ENCODE peak calls at places on chromosomes 13 and 19, in eight cellular contexts. One of them, this sample, is unnamed.

GRCh38 chr19:41993612-41994483 is at the start of gene ATP1A3:
- DNase-seq in RWPE1: peak
- DNase-seq in kidney epithelial cell: no peak
- DNase-seq in lower lobe of right lung: no peak
- DNase-seq in GM12865: peak
- DNase-seq in CD8-positive, alpha-beta T cell: peak
- DNase-seq in A549: peak
- DNase-seq in fibroblast of the aortic adventitia: peak
- DNase-seq in this sample: peak

GRCh38 chr13:36428083-36428482 is 4.2 kb upstream of the CCNA1 start:
- DNase-seq in GM12865: no peak
- DNase-seq in RWPE1: peak
- DNase-seq in fibroblast of the aortic adventitia: peak
- DNase-seq in kidney epithelial cell: peak
- DNase-seq in A549: peak
- DNase-seq in lower lobe of right lung: no peak
- DNase-seq in CD8-positive, alpha-beta T cell: no peak
- DNase-seq in this sample: no peak

GRCh38 chr19:43700368-43701015 is 15.4 kb upstream of the IRGC start:
- DNase-seq in GM12865: no peak
- DNase-seq in kidney epithelial cell: no peak
- DNase-seq in RWPE1: no peak
- DNase-seq in fibroblast of the aortic adventitia: peak
- DNase-seq in A549: no peak
- DNase-seq in lower lobe of right lung: peak
- DNase-seq in CD8-positive, alpha-beta T cell: no peak
- DNase-seq in this sample: no peak

GRCh38 chr19:44641460-44641859 is 2.2 kb upstream of the PVR start:
- DNase-seq in RWPE1: no peak
- DNase-seq in GM12865: no peak
- DNase-seq in fibroblast of the aortic adventitia: no peak
- DNase-seq in lower lobe of right lung: no peak
- DNase-seq in CD8-positive, alpha-beta T cell: no peak
- DNase-seq in A549: no peak
- DNase-seq in kidney epithelial cell: no peak
- DNase-seq in this sample: no peak

GRCh38 chr19:18644144-18645034 is 7.6 kb downstream of the KLHL26 start:
- DNase-seq in RWPE1: no peak
- DNase-seq in CD8-positive, alpha-beta T cell: no peak
- DNase-seq in GM12865: no peak
- DNase-seq in lower lobe of right lung: no peak
- DNase-seq in kidney epithelial cell: no peak
- DNase-seq in A549: no peak
- DNase-seq in fibroblast of the aortic adventitia: no peak
- DNase-seq in this sample: no peak

GRCh38 chr13:80276371-80277289 is 64.3 kb downstream of the SPRY2 start:
- DNase-seq in GM12865: peak
- DNase-seq in kidney epithelial cell: peak
- DNase-seq in RWPE1: no peak
- DNase-seq in fibroblast of the aortic adventitia: no peak
- DNase-seq in CD8-positive, alpha-beta T cell: no peak
- DNase-seq in lower lobe of right lung: no peak
- DNase-seq in A549: no peak
- DNase-seq in this sample: no peak

GRCh38 chr13:114135731-114136171 is 3.3 kb upstream of the RASA3 start:
- DNase-seq in kidney epithelial cell: no peak
- DNase-seq in lower lobe of right lung: no peak
- DNase-seq in RWPE1: no peak
- DNase-seq in GM12865: no peak
- DNase-seq in fibroblast of the aortic adventitia: no peak
- DNase-seq in CD8-positive, alpha-beta T cell: peak
- DNase-seq in A549: no peak
- DNase-seq in this sample: no peak

GRCh38 chr19:49451430-49452181 is at the start of gene PIH1D1:
- DNase-seq in A549: peak
- DNase-seq in kidney epithelial cell: peak
- DNase-seq in lower lobe of right lung: peak
- DNase-seq in GM12865: peak
- DNase-seq in RWPE1: peak
- DNase-seq in fibroblast of the aortic adventitia: peak
- DNase-seq in CD8-positive, alpha-beta T cell: peak
- DNase-seq in this sample: peak

GRCh38 chr13:95734124-95734523 is 57.2 kb downstream of the DNAJC3 start:
- DNase-seq in fibroblast of the aortic adventitia: no peak
- DNase-seq in RWPE1: no peak
- DNase-seq in GM12865: no peak
- DNase-seq in kidney epithelial cell: no peak
- DNase-seq in lower lobe of right lung: no peak
- DNase-seq in A549: no peak
- DNase-seq in CD8-positive, alpha-beta T cell: no peak
- DNase-seq in this sample: no peak

GRCh38 chr19:5321851-5322681 is 18.5 kb downstream of the PTPRS start:
- DNase-seq in lower lobe of right lung: no peak
- DNase-seq in GM12865: peak
- DNase-seq in fibroblast of the aortic adventitia: no peak
- DNase-seq in kidney epithelial cell: no peak
- DNase-seq in RWPE1: no peak
- DNase-seq in A549: no peak
- DNase-seq in CD8-positive, alpha-beta T cell: peak
- DNase-seq in this sample: peak

GRCh38 chr13:37656247-37656940 is 57.8 kb upstream of the POSTN start:
- DNase-seq in kidney epithelial cell: peak
- DNase-seq in GM12865: no peak
- DNase-seq in CD8-positive, alpha-beta T cell: no peak
- DNase-seq in fibroblast of the aortic adventitia: peak
- DNase-seq in A549: peak
- DNase-seq in lower lobe of right lung: no peak
- DNase-seq in RWPE1: peak
- DNase-seq in this sample: no peak

GRCh38 chr13:100301418-100301817 is 212.5 kb downstream of the PCCA start:
- DNase-seq in RWPE1: no peak
- DNase-seq in lower lobe of right lung: no peak
- DNase-seq in fibroblast of the aortic adventitia: no peak
- DNase-seq in A549: no peak
- DNase-seq in kidney epithelial cell: no peak
- DNase-seq in CD8-positive, alpha-beta T cell: no peak
- DNase-seq in GM12865: no peak
- DNase-seq in this sample: no peak

DNA sequence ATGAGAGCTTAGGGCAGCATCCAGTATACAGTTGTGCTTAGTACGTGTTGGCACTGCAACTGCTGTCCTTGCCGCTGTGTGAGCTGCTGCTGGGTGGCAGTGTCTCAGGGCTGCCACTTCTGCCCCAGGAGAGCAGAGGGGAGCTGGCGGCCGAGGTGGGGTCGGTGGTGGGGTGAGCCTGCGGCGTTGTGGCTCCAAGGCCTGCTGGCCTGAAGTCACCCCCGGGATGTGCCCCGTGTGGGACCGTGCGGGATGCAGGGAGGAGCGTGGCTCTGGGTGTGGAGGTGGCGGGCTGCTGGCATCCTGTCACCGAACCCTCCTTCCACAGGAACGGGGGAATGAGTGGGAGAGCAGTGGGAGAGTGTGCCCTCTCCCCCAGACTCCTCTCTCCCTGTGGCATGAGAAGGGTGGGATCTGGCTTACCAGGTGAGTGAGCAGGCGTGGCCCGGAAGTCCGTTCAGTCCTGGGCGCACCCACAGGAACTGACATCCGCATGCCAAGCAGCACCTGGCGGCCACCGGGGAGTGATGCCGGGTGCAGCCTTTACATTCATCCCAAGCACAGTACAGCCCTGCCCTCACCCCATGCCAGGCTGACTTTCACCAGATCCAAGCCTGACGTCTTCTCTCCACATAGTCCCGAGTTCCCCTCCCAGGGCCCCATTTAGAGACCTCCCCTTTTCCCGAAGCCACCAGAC is 26.5 kb downstream of the MCF2L start:
- DNase-seq in kidney epithelial cell: no peak
- DNase-seq in CD8-positive, alpha-beta T cell: no peak
- DNase-seq in A549: no peak
- DNase-seq in RWPE1: no peak
- DNase-seq in lower lobe of right lung: no peak
- DNase-seq in GM12865: no peak
- DNase-seq in fibroblast of the aortic adventitia: no peak
- DNase-seq in this sample: no peak
- TF ChIP-seq CTCF in kidney epithelial cell: no peak
- TF ChIP-seq CTCF in CD8-positive, alpha-beta T cell: no peak
- TF ChIP-seq CTCF in A549: no peak
- TF ChIP-seq CTCF in RWPE1: no peak
- TF ChIP-seq CTCF in lower lobe of right lung: no peak
- TF ChIP-seq CTCF in GM12865: no peak
- TF ChIP-seq CTCF in fibroblast of the aortic adventitia: no peak
- TF ChIP-seq CTCF in this sample: no peak

GRCh38 chr19:55812449-55812848 is 19.4 kb downstream of the NLRP11 start:
- DNase-seq in kidney epithelial cell: no peak
- DNase-seq in CD8-positive, alpha-beta T cell: no peak
- DNase-seq in GM12865: no peak
- DNase-seq in fibroblast of the aortic adventitia: no peak
- DNase-seq in A549: no peak
- DNase-seq in lower lobe of right lung: no peak
- DNase-seq in RWPE1: no peak
- DNase-seq in this sample: no peak

GRCh38 chr19:55811340-55811739 is 20.5 kb downstream of the NLRP11 start:
- DNase-seq in fibroblast of the aortic adventitia: no peak
- DNase-seq in kidney epithelial cell: no peak
- DNase-seq in RWPE1: no peak
- DNase-seq in lower lobe of right lung: no peak
- DNase-seq in A549: no peak
- DNase-seq in CD8-positive, alpha-beta T cell: no peak
- DNase-seq in GM12865: no peak
- DNase-seq in this sample: no peak

GRCh38 chr19:55813906-55814305 is 17.9 kb downstream of the NLRP11 start:
- DNase-seq in A549: no peak
- DNase-seq in RWPE1: no peak
- DNase-seq in lower lobe of right lung: no peak
- DNase-seq in kidney epithelial cell: no peak
- DNase-seq in GM12865: no peak
- DNase-seq in CD8-positive, alpha-beta T cell: no peak
- DNase-seq in fibroblast of the aortic adventitia: no peak
- DNase-seq in this sample: no peak

GRCh38 chr19:55809381-55810058 is 22.3 kb downstream of the NLRP11 start:
- DNase-seq in A549: peak
- DNase-seq in lower lobe of right lung: peak
- DNase-seq in RWPE1: no peak
- DNase-seq in fibroblast of the aortic adventitia: peak
- DNase-seq in CD8-positive, alpha-beta T cell: no peak
- DNase-seq in kidney epithelial cell: no peak
- DNase-seq in GM12865: peak
- DNase-seq in this sample: peak
- TF ChIP-seq CTCF in A549: peak
- TF ChIP-seq CTCF in lower lobe of right lung: peak
- TF ChIP-seq CTCF in RWPE1: no peak
- TF ChIP-seq CTCF in fibroblast of the aortic adventitia: no peak
- TF ChIP-seq CTCF in CD8-positive, alpha-beta T cell: peak
- TF ChIP-seq CTCF in kidney epithelial cell: peak
- TF ChIP-seq CTCF in GM12865: peak
- TF ChIP-seq CTCF in this sample: peak

GRCh38 chr13:111960152-111960772 is 106.7 kb upstream of the SOX1 start:
- DNase-seq in A549: no peak
- DNase-seq in fibroblast of the aortic adventitia: no peak
- DNase-seq in RWPE1: no peak
- DNase-seq in kidney epithelial cell: no peak
- DNase-seq in lower lobe of right lung: no peak
- DNase-seq in CD8-positive, alpha-beta T cell: no peak
- DNase-seq in GM12865: no peak
- DNase-seq in this sample: no peak

GRCh38 chr13:111957913-111958450 is 109.0 kb upstream of the SOX1 start:
- DNase-seq in fibroblast of the aortic adventitia: no peak
- DNase-seq in kidney epithelial cell: no peak
- DNase-seq in A549: no peak
- DNase-seq in lower lobe of right lung: no peak
- DNase-seq in CD8-positive, alpha-beta T cell: no peak
- DNase-seq in RWPE1: no peak
- DNase-seq in GM12865: no peak
- DNase-seq in this sample: no peak

GRCh38 chr13:111956261-111957151 is 110.4 kb upstream of the SOX1 start:
- DNase-seq in fibroblast of the aortic adventitia: no peak
- DNase-seq in lower lobe of right lung: no peak
- DNase-seq in GM12865: no peak
- DNase-seq in kidney epithelial cell: no peak
- DNase-seq in RWPE1: no peak
- DNase-seq in A549: no peak
- DNase-seq in CD8-positive, alpha-beta T cell: no peak
- DNase-seq in this sample: no peak

GRCh38 chr13:111961236-111961635 is 105.7 kb upstream of the SOX1 start:
- DNase-seq in lower lobe of right lung: no peak
- DNase-seq in CD8-positive, alpha-beta T cell: no peak
- DNase-seq in A549: no peak
- DNase-seq in kidney epithelial cell: no peak
- DNase-seq in GM12865: no peak
- DNase-seq in fibroblast of the aortic adventitia: no peak
- DNase-seq in RWPE1: no peak
- DNase-seq in this sample: no peak

GRCh38 chr13:111958612-111959395 is 108.1 kb upstream of the SOX1 start:
- DNase-seq in A549: no peak
- DNase-seq in kidney epithelial cell: no peak
- DNase-seq in fibroblast of the aortic adventitia: no peak
- DNase-seq in lower lobe of right lung: no peak
- DNase-seq in GM12865: no peak
- DNase-seq in CD8-positive, alpha-beta T cell: no peak
- DNase-seq in RWPE1: no peak
- DNase-seq in this sample: no peak
- TF ChIP-seq CTCF in A549: no peak
- TF ChIP-seq CTCF in kidney epithelial cell: no peak
- TF ChIP-seq CTCF in fibroblast of the aortic adventitia: no peak
- TF ChIP-seq CTCF in lower lobe of right lung: no peak
- TF ChIP-seq CTCF in GM12865: no peak
- TF ChIP-seq CTCF in CD8-positive, alpha-beta T cell: no peak
- TF ChIP-seq CTCF in RWPE1: no peak
- TF ChIP-seq CTCF in this sample: no peak

GRCh38 chr13:78762825-78763224 is 103.9 kb upstream of the OBI1 start:
- DNase-seq in kidney epithelial cell: no peak
- DNase-seq in lower lobe of right lung: no peak
- DNase-seq in A549: no peak
- DNase-seq in RWPE1: no peak
- DNase-seq in GM12865: no peak
- DNase-seq in CD8-positive, alpha-beta T cell: no peak
- DNase-seq in fibroblast of the aortic adventitia: no peak
- DNase-seq in this sample: no peak

GRCh38 chr13:78764665-78765064 is 105.7 kb upstream of the OBI1 start:
- DNase-seq in RWPE1: no peak
- DNase-seq in fibroblast of the aortic adventitia: no peak
- DNase-seq in A549: no peak
- DNase-seq in CD8-positive, alpha-beta T cell: no peak
- DNase-seq in kidney epithelial cell: no peak
- DNase-seq in GM12865: no peak
- DNase-seq in lower lobe of right lung: no peak
- DNase-seq in this sample: no peak

GRCh38 chr13:78758549-78758948 is 99.6 kb upstream of the OBI1 start:
- DNase-seq in lower lobe of right lung: no peak
- DNase-seq in fibroblast of the aortic adventitia: no peak
- DNase-seq in CD8-positive, alpha-beta T cell: no peak
- DNase-seq in kidney epithelial cell: no peak
- DNase-seq in A549: no peak
- DNase-seq in GM12865: no peak
- DNase-seq in RWPE1: no peak
- DNase-seq in this sample: no peak

DNA sequence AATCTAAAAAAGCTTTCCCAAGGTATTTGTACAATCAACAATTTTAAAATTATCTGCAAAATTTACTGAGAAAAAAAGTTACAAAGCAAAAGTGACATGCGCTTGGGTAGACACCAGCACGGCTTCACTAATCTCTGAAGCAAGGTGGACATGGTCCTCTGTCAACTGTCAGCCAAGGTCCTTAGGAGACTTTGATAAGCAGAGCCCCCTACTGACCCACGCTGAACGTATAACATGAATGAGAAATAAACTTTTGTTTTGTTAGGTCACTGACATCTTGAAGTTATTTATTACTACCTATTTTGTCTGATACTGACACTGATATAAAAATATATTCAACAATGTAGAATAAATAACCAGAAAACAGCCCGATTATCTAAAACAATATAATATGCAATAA is 100.7 kb upstream of the OBI1 start:
- DNase-seq in RWPE1: no peak
- DNase-seq in A549: peak
- DNase-seq in lower lobe of right lung: no peak
- DNase-seq in CD8-positive, alpha-beta T cell: no peak
- DNase-seq in fibroblast of the aortic adventitia: no peak
- DNase-seq in GM12865: peak
- DNase-seq in kidney epithelial cell: no peak
- DNase-seq in this sample: no peak
- TF ChIP-seq CTCF in RWPE1: no peak
- TF ChIP-seq CTCF in A549: no peak
- TF ChIP-seq CTCF in lower lobe of right lung: no peak
- TF ChIP-seq CTCF in CD8-positive, alpha-beta T cell: no peak
- TF ChIP-seq CTCF in fibroblast of the aortic adventitia: no peak
- TF ChIP-seq CTCF in GM12865: no peak
- TF ChIP-seq CTCF in kidney epithelial cell: no peak
- TF ChIP-seq CTCF in this sample: no peak

This sample was measured in GM13977.